ENCODE peak calls at places on chromosomes 2 and 18, in nine cellular contexts. Z, Y, P, A, K, O, E, L and I are unnamed samples.

GRCh38 chr2:18167871-18168270 is 289.4 kb downstream of the KCNS3 start:
- DNase-seq in Z (no peak), Y (no peak), P (no peak), A (no peak), K (no peak), O (no peak), E (no peak), L (no peak), I (no peak)

GRCh38 chr2:118994778-118995177 is 52.8 kb downstream of the MARCO start:
- DNase-seq in Z (no peak), Y (peak), P (no peak), A (no peak), K (no peak), O (no peak), E (no peak), L (no peak), I (no peak)

GRCh38 chr2:227221120-227221519 is 56.7 kb downstream of the COL4A3 start:
- DNase-seq in Z (no peak), Y (no peak), P (no peak), A (peak), K (no peak), O (no peak), E (no peak), L (no peak), I (no peak)

GRCh38 chr2:138421315-138421970 is 80.1 kb upstream of the SPOPL start:
- DNase-seq in Z (no peak), Y (no peak), P (no peak), A (no peak), K (no peak), O (no peak), E (no peak), L (peak), I (no peak)

GRCh38 chr18:52617931-52618330 is 277.9 kb downstream of the DCC start:
- DNase-seq in Z (no peak), Y (no peak), P (no peak), A (no peak), K (no peak), O (no peak), E (no peak), L (no peak), I (no peak)

GRCh38 chr2:227474406-227474805 is 2.5 kb downstream of the AGFG1 start:
- DNase-seq in Z (no peak), Y (no peak), P (no peak), A (no peak), K (no peak), O (no peak), E (no peak), L (no peak), I (no peak)

GRCh38 chr2:36376992-36377738 is 21.6 kb downstream of the CRIM1 start:
- DNase-seq in Z (no peak), Y (no peak), P (no peak), A (peak), K (no peak), O (no peak), E (no peak), L (peak), I (no peak)

GRCh38 chr18:61942072-61942471 is 49.3 kb upstream of the RNF152 start:
- DNase-seq in Z (no peak), Y (no peak), P (no peak), A (no peak), K (no peak), O (no peak), E (no peak), L (no peak), I (no peak)

GRCh38 chr18:49486959-49487710 is at the start of gene C18orf32:
- DNase-seq in Z (peak), Y (peak), P (peak), A (peak), K (peak), O (peak), E (peak), L (peak), I (peak)

GRCh38 chr2:206989306-206989705 is 50.0 kb downstream of the CPO start:
- DNase-seq in Z (peak), Y (no peak), P (no peak), A (peak), K (no peak), O (no peak), E (peak), L (peak), I (no peak)

GRCh38 chr2:39534095-39534711 is 97.1 kb upstream of the MAP4K3 start:
- DNase-seq in Z (no peak), Y (no peak), P (no peak), A (no peak), K (no peak), O (no peak), E (no peak), L (no peak), I (no peak)

GRCh38 chr18:45399643-45400042 is 215.6 kb upstream of the SLC14A2 start:
- DNase-seq in Z (peak), Y (no peak), P (no peak), A (no peak), K (no peak), O (no peak), E (no peak), L (no peak), I (no peak)

GRCh38 chr2:99088017-99088416 is 53.5 kb upstream of the C2orf15 start:
- DNase-seq in Z (no peak), Y (no peak), P (no peak), A (no peak), K (no peak), O (no peak), E (no peak), L (no peak), I (no peak)

GRCh38 chr18:78246588-78246987 is 733.0 kb upstream of the SALL3 start:
- DNase-seq in Z (no peak), Y (no peak), P (no peak), A (no peak), K (no peak), O (no peak), E (no peak), L (no peak), I (no peak)

GRCh38 chr2:164737612-164738081 is 104.0 kb downstream of the COBLL1 start:
- DNase-seq in Z (peak), Y (peak), P (peak), A (peak), K (peak), O (no peak), E (peak), L (peak), I (peak)

GRCh38 chr2:18855027-18855426 is 265.7 kb upstream of the NT5C1B start:
- DNase-seq in Z (no peak), Y (no peak), P (no peak), A (no peak), K (no peak), O (no peak), E (no peak), L (peak), I (no peak)

GRCh38 chr18:47606526-47606925 is 323.9 kb downstream of the SMAD2 start:
- DNase-seq in Z (no peak), Y (no peak), P (no peak), A (no peak), K (no peak), O (no peak), E (no peak), L (no peak), I (no peak)

GRCh38 chr18:8428951-8429350 is 180.3 kb upstream of the RAB12 start:
- DNase-seq in Z (no peak), Y (no peak), P (no peak), A (no peak), K (no peak), O (no peak), E (no peak), L (no peak), I (no peak)

GRCh38 chr2:23460228-23460627 is 75.2 kb downstream of the KLHL29 start:
- DNase-seq in Z (no peak), Y (no peak), P (peak), A (no peak), K (no peak), O (no peak), E (no peak), L (peak), I (no peak)

GRCh38 chr2:19819097-19820065 is 82.4 kb downstream of the TTC32 start:
- DNase-seq in Z (no peak), Y (no peak), P (no peak), A (no peak), K (no peak), O (no peak), E (no peak), L (no peak), I (no peak)

GRCh38 chr18:41933778-41934177 is 21.3 kb upstream of the PIK3C3 start:
- DNase-seq in Z (no peak), Y (no peak), P (no peak), A (peak), K (no peak), O (no peak), E (no peak), L (no peak), I (no peak)

GRCh38 chr2:134522436-134522835 is 196.4 kb downstream of the TMEM163 start:
- DNase-seq in Z (no peak), Y (no peak), P (no peak), A (no peak), K (no peak), O (no peak), E (no peak), L (no peak), I (no peak)

GRCh38 chr2:7992612-7993596 is 689.0 kb upstream of the ID2 start:
- DNase-seq in Z (no peak), Y (no peak), P (no peak), A (no peak), K (no peak), O (no peak), E (no peak), L (no peak), I (no peak)

GRCh38 chr2:212554233-212554632 is 15.6 kb upstream of the ERBB4 start:
- DNase-seq in Z (no peak), Y (no peak), P (no peak), A (no peak), K (no peak), O (no peak), E (no peak), L (no peak), I (no peak)

GRCh38 chr2:58146707-58147106 is 94.4 kb downstream of the FANCL start:
- DNase-seq in Z (no peak), Y (no peak), P (no peak), A (no peak), K (no peak), O (no peak), E (no peak), L (no peak), I (no peak)

GRCh38 chr2:148006249-148007007 is 14.1 kb downstream of the ORC4 start:
- DNase-seq in Z (no peak), Y (no peak), P (no peak), A (peak), K (no peak), O (no peak), E (no peak), L (no peak), I (no peak)

GRCh38 chr2:102245266-102246151 is 58.7 kb downstream of the IL1RL2 start:
- DNase-seq in Z (no peak), Y (no peak), P (no peak), A (no peak), K (no peak), O (no peak), E (no peak), L (no peak), I (no peak)

GRCh38 chr2:204072443-204073324 is 136.1 kb downstream of the ICOS start:
- DNase-seq in Z (no peak), Y (no peak), P (no peak), A (peak), K (no peak), O (no peak), E (peak), L (peak), I (no peak)

GRCh38 chr18:596288-596881 is 403 bp upstream of the CLUL1 start:
- DNase-seq in Z (no peak), Y (peak), P (no peak), A (peak), K (peak), O (no peak), E (peak), L (no peak), I (peak)

GRCh38 chr18:9029131-9029530 is 73.4 kb upstream of the NDUFV2 start:
- DNase-seq in Z (no peak), Y (no peak), P (no peak), A (no peak), K (no peak), O (no peak), E (no peak), L (no peak), I (no peak)

GRCh38 chr18:42437646-42438045 is 482.6 kb downstream of the PIK3C3 start:
- DNase-seq in Z (no peak), Y (no peak), P (no peak), A (no peak), K (no peak), O (no peak), E (no peak), L (no peak), I (no peak)

GRCh38 chr18:48921305-48922202 is 29.2 kb downstream of the SMAD7 start:
- DNase-seq in Z (peak), Y (no peak), P (no peak), A (no peak), K (no peak), O (peak), E (peak), L (no peak), I (no peak)